ENCODE peak calls at places on chromosome X, in six cellular contexts. I is A549, B is K562, C is GM12878, F is endothelial cell of umbilical vein, N is HepG2. L is an unnamed sample.

GRCh38 chrX:100207331-100208024 is 202.6 kb downstream of the PCDH19 start:
- DNase-seq in C (no peak), I (no peak), N (no peak), F (no peak), B (no peak), L (peak)

GRCh38 chrX:46456125-46456922 is 88.9 kb downstream of the ZNF674 start:
- DNase-seq in C (no peak), F (peak), I (no peak), N (no peak), B (no peak), L (no peak)

GRCh38 chrX:23616361-23616760 is 50.9 kb upstream of the PRDX4 start:
- DNase-seq in I (peak), F (peak), C (no peak), B (peak), N (peak), L (peak)

GRCh38 chrX:151999813-152000212 is 25.3 kb upstream of the GABRE start:
- DNase-seq in N (no peak), B (no peak), I (no peak), C (no peak), F (no peak), L (no peak)

GRCh38 chrX:105869676-105870075 is 47.3 kb downstream of the NRK start:
- DNase-seq in F (no peak), C (no peak), N (no peak), I (no peak), B (no peak), L (no peak)

GRCh38 chrX:68633981-68634380 is 13.5 kb upstream of the STARD8 start:
- DNase-seq in F (no peak), C (no peak), N (no peak), B (no peak), I (no peak), L (no peak)

GRCh38 chrX:130120746-130121504 is 10.6 kb upstream of the ELF4 start:
- DNase-seq in C (no peak), B (peak), N (peak), I (peak), F (peak), L (peak)

GRCh38 chrX:43753637-43754036 is 97.5 kb downstream of the MAOA start:
- DNase-seq in C (no peak), I (no peak), B (no peak), F (no peak), N (no peak), L (no peak)

GRCh38 chrX:19613645-19614323 is 98.5 kb upstream of the MAP3K15 start:
- DNase-seq in I (no peak), C (no peak), N (no peak), F (no peak), B (no peak), L (no peak)

GRCh38 chrX:125404667-125405160 is 85.0 kb downstream of the TEX13C start:
- DNase-seq in I (no peak), C (no peak), F (no peak), B (peak), N (no peak), L (no peak)

GRCh38 chrX:129823523-129823922 is 20.2 kb downstream of the ZDHHC9 start:
- DNase-seq in I (no peak), B (no peak), F (no peak), C (no peak), N (no peak), L (peak)

GRCh38 chrX:133938530-133938929 is 46.9 kb downstream of the GPC3 start:
- DNase-seq in I (no peak), B (no peak), C (no peak), F (no peak), N (no peak), L (no peak)

GRCh38 chrX:132330156-132330729 is 111.0 kb upstream of the RAP2C start:
- DNase-seq in B (no peak), F (no peak), N (peak), C (no peak), I (no peak), L (no peak)

GRCh38 chrX:23012162-23012561 is 12.4 kb downstream of the DDX53 start:
- DNase-seq in N (no peak), B (no peak), I (no peak), C (no peak), F (no peak), L (peak)

GRCh38 chrX:143648705-143649104 is 12.8 kb upstream of the SLITRK4 start:
- DNase-seq in I (no peak), B (no peak), N (no peak), C (no peak), F (no peak), L (peak)

GRCh38 chrX:67604979-67605703 is 61.3 kb downstream of the AR start:
- DNase-seq in I (no peak), F (peak), B (no peak), C (no peak), N (no peak), L (no peak)

GRCh38 chrX:131477498-131477897 is 66.4 kb upstream of the OR13H1 start:
- DNase-seq in F (no peak), C (no peak), B (no peak), I (no peak), N (no peak), L (no peak)

GRCh38 chrX:17803449-17803848 is 57.6 kb downstream of the RAI2 start:
- DNase-seq in C (no peak), F (no peak), I (no peak), B (no peak), N (no peak), L (no peak)

GRCh38 chrX:110759785-110760184 is 35.8 kb downstream of the CHRDL1 start:
- DNase-seq in B (no peak), N (no peak), C (no peak), F (no peak), I (no peak), L (no peak)

GRCh38 chrX:129496625-129497024 is 26.7 kb downstream of the SMARCA1 start:
- DNase-seq in C (no peak), B (no peak), F (no peak), N (no peak), I (no peak), L (no peak)

GRCh38 chrX:87518504-87518903 is 902 bp downstream of the KLHL4 start:
- DNase-seq in I (no peak), F (peak), B (peak), N (no peak), C (no peak), L (no peak)

GRCh38 chrX:83759872-83760271 is 101.1 kb upstream of the CYLC1 start:
- DNase-seq in C (no peak), N (peak), F (no peak), I (no peak), B (peak), L (peak)

GRCh38 chrX:7500386-7500785 is 342.6 kb upstream of the VCX start:
- DNase-seq in F (no peak), C (no peak), B (no peak), N (no peak), I (no peak), L (peak)

GRCh38 chrX:7263961-7264360 is 116.0 kb upstream of the PUDP start:
- DNase-seq in C (no peak), B (no peak), F (no peak), I (no peak), N (no peak), L (peak)

GRCh38 chrX:22950278-22951266 is 49.2 kb upstream of the DDX53 start:
- DNase-seq in B (peak), C (no peak), N (no peak), F (peak), I (no peak), L (peak)

GRCh38 chrX:36927712-36928111 is 80.5 kb upstream of the FAM47C start:
- DNase-seq in C (no peak), F (no peak), B (no peak), N (no peak), I (no peak), L (no peak)

GRCh38 chrX:153958605-153959004 is 13.0 kb downstream of the HCFC1 start:
- DNase-seq in B (no peak), F (no peak), N (no peak), C (no peak), I (no peak), L (no peak)

GRCh38 chrX:110944793-110945466 is 149.3 kb upstream of the CHRDL1 start:
- DNase-seq in B (no peak), C (no peak), I (no peak), F (no peak), N (no peak), L (no peak)

GRCh38 chrX:150570512-150570911 is 2.1 kb downstream of the MTM1 start:
- DNase-seq in C (no peak), F (peak), N (peak), B (peak), I (no peak), L (peak)
- TF ChIP-seq MYC in C (no peak), F (no peak), N (no peak), B (no peak), I (no peak), L (peak)

GRCh38 chrX:39133971-39134370 is 332.7 kb downstream of the MID1IP1 start:
- DNase-seq in C (no peak), F (no peak), N (no peak), B (peak), I (no peak), L (peak)
- TF ChIP-seq CTCF in C (peak), F (no peak), N (peak), B (peak), I (no peak), L (peak)

DNA sequence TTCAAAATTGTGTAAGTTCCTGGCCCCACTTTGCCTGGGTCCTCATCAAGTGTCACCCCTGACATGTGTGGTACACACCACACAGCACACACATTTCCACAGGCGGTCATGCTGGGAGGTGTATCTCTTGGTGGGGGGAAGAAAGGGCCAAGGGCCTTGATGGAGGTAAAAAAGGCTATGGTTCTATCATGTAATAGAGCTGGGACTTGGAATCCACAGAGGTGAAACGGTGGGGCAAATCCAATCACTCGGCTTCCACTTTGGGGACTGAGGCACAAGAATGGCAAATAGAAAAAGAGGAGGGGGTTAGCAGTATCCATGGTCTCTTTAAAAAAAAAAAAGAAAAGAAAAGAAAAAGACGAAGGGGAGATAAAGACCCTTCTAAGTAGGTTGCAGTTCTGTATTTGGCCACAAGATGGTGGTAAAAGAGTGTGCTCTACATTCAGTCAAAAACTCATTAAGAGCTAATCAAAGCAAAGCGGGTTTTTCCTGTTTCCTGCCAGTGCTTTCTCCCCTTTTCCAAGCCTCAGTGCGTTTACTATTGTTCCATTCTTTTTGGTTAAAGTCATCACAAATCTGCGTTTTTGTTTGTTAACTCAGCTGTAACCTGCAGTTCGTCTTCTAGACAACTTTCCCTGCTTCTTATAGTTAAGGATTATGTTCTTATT is 37.0 kb upstream of the ATP6AP2 start:
- DNase-seq in C (peak), B (peak), I (no peak), N (peak), F (peak), L (peak)
- TF ChIP-seq MYC in C (no peak), B (no peak), I (no peak), N (no peak), F (no peak), L (no peak)

GRCh38 chrX:85024044-85024443 is 20.4 kb downstream of the APOOL start:
- DNase-seq in F (no peak), C (no peak), I (no peak), B (no peak), N (no peak), L (no peak)
- TF ChIP-seq CTCF in F (no peak), C (no peak), I (no peak), B (no peak), N (no peak), L (no peak)

GRCh38 chrX:35842657-35843056 is 44.5 kb downstream of the MAGEB16 start:
- DNase-seq in F (no peak), C (no peak), N (no peak), I (no peak), B (no peak), L (peak)

GRCh38 chrX:35847736-35848135 is 49.6 kb downstream of the MAGEB16 start:
- DNase-seq in I (no peak), B (no peak), N (no peak), C (no peak), F (no peak), L (no peak)

DNA sequence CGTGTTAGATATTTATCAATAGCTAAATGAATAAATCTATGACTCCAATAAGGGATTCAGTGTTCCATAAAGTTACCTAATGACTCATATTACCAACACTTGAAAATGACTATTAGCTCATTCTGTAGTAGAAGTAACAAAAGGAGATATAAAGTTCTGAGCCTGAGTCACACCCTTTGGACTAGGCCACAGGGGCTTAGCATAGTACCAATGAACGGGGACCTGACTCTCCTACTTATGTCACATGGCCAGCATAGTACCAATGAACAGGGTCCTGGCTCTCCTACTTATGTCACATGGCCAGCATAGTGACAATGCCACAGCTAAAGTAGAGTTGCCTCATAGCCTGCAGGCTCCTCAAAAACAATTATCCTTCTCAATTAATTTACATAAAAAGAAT is 43.7 kb downstream of the MAGEB16 start:
- DNase-seq in B (no peak), I (no peak), C (no peak), F (no peak), N (no peak), L (peak)
- TF ChIP-seq MYC in B (no peak), I (no peak), C (no peak), F (no peak), N (no peak), L (no peak)

DNA sequence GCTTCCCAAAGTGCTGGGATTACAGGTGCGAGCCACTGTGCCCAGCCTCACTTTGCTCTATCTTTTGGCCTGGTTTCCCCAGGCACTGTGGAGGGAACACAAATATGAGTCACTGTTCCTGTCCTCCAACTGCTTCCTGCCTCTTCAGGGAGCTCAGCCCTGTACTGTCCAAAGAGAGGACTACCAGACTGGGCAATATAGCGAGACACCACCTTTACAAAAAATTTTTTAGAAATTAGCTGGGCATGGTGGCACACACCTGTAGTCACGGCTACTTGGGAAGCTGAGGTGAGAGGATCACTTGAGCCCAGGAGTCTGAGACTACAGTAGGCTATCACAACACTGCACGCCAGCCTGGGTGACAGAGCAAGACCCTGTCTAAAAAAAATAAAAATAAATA is 16.9 kb upstream of the WAS start:
- DNase-seq in F (no peak), I (no peak), C (no peak), B (no peak), N (no peak), L (no peak)
- TF ChIP-seq CTCF in F (no peak), I (no peak), C (no peak), B (no peak), N (no peak), L (no peak)

GRCh38 chrX:149870840-149871239 is 10.1 kb upstream of the MAGEA8 start:
- DNase-seq in B (no peak), C (no peak), N (no peak), F (no peak), I (no peak), L (no peak)

GRCh38 chrX:149877157-149877556 is 3.8 kb upstream of the MAGEA8 start:
- DNase-seq in B (no peak), C (no peak), F (no peak), N (no peak), I (no peak), L (no peak)

GRCh38 chrX:149867488-149867887 is 13.5 kb upstream of the MAGEA8 start:
- DNase-seq in I (no peak), C (no peak), F (no peak), B (no peak), N (no peak), L (no peak)

GRCh38 chrX:149871433-149871832 is 9.6 kb upstream of the MAGEA8 start:
- DNase-seq in I (no peak), C (no peak), F (no peak), N (no peak), B (no peak), L (no peak)

GRCh38 chrX:149871940-149872339 is 9.0 kb upstream of the MAGEA8 start:
- DNase-seq in N (peak), B (peak), F (peak), I (no peak), C (peak), L (peak)
- TF ChIP-seq MYC in N (no peak), B (no peak), F (no peak), I (no peak), C (no peak), L (no peak)